ENCODE peak calls at places on chromosomes 4 and X, in six cellular contexts. N is ascending aorta, Z is GM12865, S is ovary, V is IMR-90, R is psoas muscle. F is an unnamed sample.

GRCh38 chr4:17323619-17324400 is 188.1 kb downstream of the QDPR start:
- DNase-seq in N (no peak), Z (no peak), S (no peak), V (peak; percentile 60), R (no peak), F (no peak)

GRCh38 chrX:318739-319578 is at the start of gene GTPBP6:
- DNase-seq in N (peak; percentile 100), Z (peak; percentile 98), S (peak; percentile 100), V (peak; percentile 100), R (peak; percentile 100), F (peak; percentile 100)

GRCh38 chrX:30230395-30230794 is at the start of gene MAGEB3:
- DNase-seq in N (no peak), Z (no peak), S (no peak), V (no peak), R (no peak), F (no peak)

GRCh38 chrX:119692241-119693031 is 532 bp downstream of the SEPTIN6 start:
- DNase-seq in N (no peak), Z (peak; percentile 64), S (no peak), V (peak; percentile 48), R (peak; percentile 27), F (peak; percentile 74)

GRCh38 chr4:139898293-139898692 is 232.7 kb downstream of the MGST2 start:
- DNase-seq in N (no peak), Z (peak; percentile 22), S (no peak), V (no peak), R (no peak), F (no peak)

GRCh38 chr4:105306158-105306781 is 159.6 kb downstream of the TET2 start:
- DNase-seq in N (no peak), Z (peak; percentile 92), S (no peak), V (no peak), R (no peak), F (peak; percentile 82)

GRCh38 chr4:28229092-28229491 is 1368.5 kb downstream of the STIM2 start:
- DNase-seq in N (no peak), Z (no peak), S (no peak), V (peak; percentile 78), R (no peak), F (no peak)

GRCh38 chr4:121823505-121824170 is at the start of gene CCNA2:
- DNase-seq in N (peak; percentile 99), Z (peak; percentile 98), S (peak; percentile 97), V (peak; percentile 96), R (peak; percentile 96), F (peak; percentile 89)

GRCh38 chrX:140500427-140500826 is 4.4 kb downstream of the SOX3 start:
- DNase-seq in N (no peak), Z (no peak), S (no peak), V (no peak), R (no peak), F (no peak)

GRCh38 chr4:138310991-138311390 is 68.8 kb upstream of the SLC7A11 start:
- DNase-seq in N (no peak), Z (no peak), S (no peak), V (peak; percentile 62), R (no peak), F (no peak)

GRCh38 chr4:169404959-169405358 is 134.2 kb upstream of the SH3RF1 start:
- DNase-seq in N (no peak), Z (no peak), S (no peak), V (peak; percentile 26), R (no peak), F (no peak)

GRCh38 chrX:135477576-135477975 is 42.9 kb upstream of the INTS6L start:
- DNase-seq in N (no peak), Z (peak; percentile 42), S (peak; percentile 33), V (peak; percentile 49), R (no peak), F (no peak)

GRCh38 chr4:184596617-184597185 is 52.5 kb downstream of the CASP3 start:
- DNase-seq in N (no peak), Z (no peak), S (no peak), V (no peak), R (no peak), F (no peak)

GRCh38 chr4:47731182-47731581 is 106.7 kb downstream of the CORIN start:
- DNase-seq in N (no peak), Z (no peak), S (no peak), V (no peak), R (no peak), F (no peak)

GRCh38 chrX:3257471-3257870 is 89.0 kb downstream of the MXRA5 start:
- DNase-seq in N (no peak), Z (no peak), S (no peak), V (no peak), R (no peak), F (no peak)

GRCh38 chr4:184824776-184825393 is 883 bp downstream of the ACSL1 start:
- DNase-seq in N (no peak), Z (peak; percentile 54), S (no peak), V (no peak), R (no peak), F (peak; percentile 52)

GRCh38 chrX:17596051-17596450 is 141.2 kb upstream of the SCML1 start:
- DNase-seq in N (no peak), Z (no peak), S (no peak), V (no peak), R (no peak), F (no peak)

GRCh38 chr4:175298119-175298518 is 380.0 kb downstream of the ADAM29 start:
- DNase-seq in N (no peak), Z (no peak), S (no peak), V (peak; percentile 74), R (no peak), F (no peak)

GRCh38 chrX:132564026-132564425 is 75.2 kb upstream of the MBNL3 start:
- DNase-seq in N (no peak), Z (no peak), S (no peak), V (no peak), R (no peak), F (no peak)

GRCh38 chrX:132480581-132481203 is 8.1 kb downstream of the MBNL3 start:
- DNase-seq in N (peak; percentile 64), Z (peak; percentile 85), S (no peak), V (peak; percentile 20), R (peak; percentile 11), F (peak; percentile 48)

GRCh38 chr4:173917255-173917960 is 366.1 kb downstream of the FBXO8 start:
- DNase-seq in N (no peak), Z (no peak), S (no peak), V (peak; percentile 79), R (no peak), F (no peak)

GRCh38 chr4:82988323-82988832 is 22.2 kb downstream of the LIN54 start:
- DNase-seq in N (no peak), Z (no peak), S (no peak), V (peak; percentile 95), R (no peak), F (no peak)

GRCh38 chr4:81019016-81019415 is 11.5 kb upstream of the BMP3 start:
- DNase-seq in N (no peak), Z (no peak), S (no peak), V (no peak), R (no peak), F (no peak)

GRCh38 chrX:17081535-17081934 is 135.1 kb downstream of the REPS2 start:
- DNase-seq in N (no peak), Z (no peak), S (no peak), V (no peak), R (no peak), F (no peak)

GRCh38 chr4:38757945-38758344 is 24.8 kb downstream of the TLR10 start:
- DNase-seq in N (no peak), Z (peak; percentile 67), S (no peak), V (no peak), R (no peak), F (no peak)

GRCh38 chr4:121344128-121344527 is 36.7 kb downstream of the QRFPR start:
- DNase-seq in N (no peak), Z (no peak), S (no peak), V (no peak), R (no peak), F (no peak)

DNA sequence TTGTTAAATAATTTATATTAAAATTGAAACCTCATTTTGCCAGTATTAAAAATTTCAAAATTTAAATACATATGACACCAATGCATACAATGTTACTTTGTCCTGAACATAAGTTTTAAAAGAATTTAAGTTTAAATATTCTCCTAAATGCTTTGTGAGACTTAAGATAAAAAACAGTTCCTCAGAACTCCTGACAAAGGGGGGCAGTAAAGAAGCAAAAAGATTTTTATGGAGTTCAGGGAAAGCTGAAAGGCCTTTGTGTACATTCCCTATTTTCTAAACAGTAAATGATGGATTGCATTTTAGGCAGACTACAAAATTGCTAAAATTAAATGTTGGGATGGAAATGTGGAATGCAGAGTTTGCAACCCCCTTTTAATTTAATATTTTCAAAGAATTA is 81.8 kb downstream of the SNCA start:
- DNase-seq in N (no peak), Z (no peak), S (no peak), V (no peak), R (no peak), F (no peak)
- TF ChIP-seq CTCF in N (no peak), Z (no peak), S (no peak), V (peak; percentile 4), R (no peak), F (peak; percentile 2)

DNA sequence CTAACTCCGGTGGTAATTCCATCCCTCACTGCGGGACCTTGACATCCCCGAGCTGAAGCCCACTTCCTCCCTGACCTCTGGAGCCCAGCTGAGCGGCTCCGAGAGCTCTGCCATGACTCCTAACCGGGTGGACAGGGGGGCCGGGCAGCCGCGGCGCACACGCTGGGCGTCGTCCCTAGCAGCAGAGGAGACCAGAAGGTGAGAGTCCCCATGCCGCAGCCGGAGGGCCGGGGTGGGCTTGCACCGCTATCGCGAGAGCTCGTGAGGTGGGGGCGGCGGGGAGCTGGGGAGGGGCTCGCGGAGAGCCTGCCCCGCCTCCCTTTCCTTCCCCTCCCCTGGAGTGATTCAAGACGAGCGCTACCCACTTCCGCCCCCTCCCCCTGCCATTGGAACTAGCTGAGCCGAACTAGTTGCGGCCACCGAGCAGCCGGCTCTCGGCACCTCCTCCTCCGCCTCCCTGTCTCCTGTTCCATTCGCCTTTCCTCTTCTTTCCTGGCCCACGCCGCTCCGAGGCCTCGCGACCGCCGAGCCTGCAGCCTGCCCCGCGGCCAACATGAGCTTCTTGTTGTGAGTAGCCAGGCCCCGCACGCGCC is at the start of gene MOB1B:
- DNase-seq in N (peak; percentile 91), Z (peak; percentile 90), S (peak; percentile 82), V (peak; percentile 88), R (peak; percentile 87), F (peak; percentile 84)
- TF ChIP-seq CTCF in N (peak; percentile 54), Z (peak; percentile 34), S (no peak), V (peak; percentile 45), R (peak; percentile 43), F (peak; percentile 41)

GRCh38 chrX:10138726-10139125 is 18.0 kb upstream of the CLCN4 start:
- DNase-seq in N (no peak), Z (no peak), S (no peak), V (no peak), R (no peak), F (no peak)

GRCh38 chrX:10137516-10137915 is 19.3 kb upstream of the CLCN4 start:
- DNase-seq in N (no peak), Z (no peak), S (no peak), V (no peak), R (no peak), F (no peak)

GRCh38 chrX:10133980-10134676 is 22.6 kb upstream of the CLCN4 start:
- DNase-seq in N (no peak), Z (no peak), S (no peak), V (no peak), R (no peak), F (no peak)

GRCh38 chrX:10134921-10135320 is 21.9 kb upstream of the CLCN4 start:
- DNase-seq in N (no peak), Z (no peak), S (no peak), V (no peak), R (no peak), F (no peak)

GRCh38 chrX:10135561-10136399 is 21.0 kb upstream of the CLCN4 start:
- DNase-seq in N (no peak), Z (no peak), S (no peak), V (no peak), R (no peak), F (no peak)
- TF ChIP-seq CTCF in N (no peak), Z (no peak), S (no peak), V (no peak), R (no peak), F (no peak)

GRCh38 chr4:37157403-37158167 is 87.0 kb upstream of the NWD2 start:
- DNase-seq in N (no peak), Z (peak; percentile 24), S (no peak), V (no peak), R (no peak), F (no peak)
- TF ChIP-seq CTCF in N (no peak), Z (no peak), S (no peak), V (no peak), R (no peak), F (no peak)

F was measured in GM06990.